ENCODE peak calls at places on chromosome 12, in six cellular contexts. J is osteoblast, S is foreskin keratinocyte, U is transverse colon, N is endothelial cell, C is mammary epithelial cell. L is an unnamed sample.

GRCh38 chr12:95614384-95614982 is 63.2 kb upstream of the USP44 start:
- DNase-seq in J (no peak), S (no peak), U (no peak), N (no peak), C (no peak), L (no peak)

GRCh38 chr12:121334513-121335343 is 17.5 kb downstream of the ANAPC5 start:
- DNase-seq in J (peak), S (peak), U (no peak), N (peak), C (peak), L (no peak)

GRCh38 chr12:57845478-57846284 is 848 bp downstream of the CTDSP2 start:
- DNase-seq in J (peak), S (peak), U (peak), N (peak), C (peak), L (peak)

GRCh38 chr12:2306012-2306411 is 253.2 kb downstream of the CACNA1C start:
- DNase-seq in J (no peak), S (no peak), U (no peak), N (no peak), C (no peak), L (no peak)

GRCh38 chr12:174596-174995 is 39.4 kb downstream of the SLC6A12 start:
- DNase-seq in J (no peak), S (no peak), U (no peak), N (no peak), C (no peak), L (no peak)

GRCh38 chr12:115597157-115597712 is 680.3 kb downstream of the MED13L start:
- DNase-seq in J (no peak), S (peak), U (no peak), N (no peak), C (peak), L (no peak)

GRCh38 chr12:45655186-45655585 is 74.3 kb upstream of the ARID2 start:
- DNase-seq in J (no peak), S (peak), U (peak), N (no peak), C (peak), L (no peak)

GRCh38 chr12:78328524-78328923 is 497.8 kb downstream of the NAV3 start:
- DNase-seq in J (no peak), S (no peak), U (no peak), N (no peak), C (no peak), L (no peak)

GRCh38 chr12:126182619-126183236 is 1117.5 kb downstream of the AACS start:
- DNase-seq in J (no peak), S (no peak), U (no peak), N (no peak), C (no peak), L (no peak)

GRCh38 chr12:112852127-112852526 is 54.6 kb upstream of the OAS1 start:
- DNase-seq in J (no peak), S (no peak), U (no peak), N (no peak), C (no peak), L (no peak)

GRCh38 chr12:33115716-33116115 is 219.1 kb upstream of the PKP2 start:
- DNase-seq in J (no peak), S (peak), U (no peak), N (no peak), C (no peak), L (no peak)

GRCh38 chr12:1594045-1594294 is 411 bp downstream of the FBXL14 start:
- DNase-seq in J (peak), S (peak), U (peak), N (no peak), C (peak), L (peak)

DNA sequence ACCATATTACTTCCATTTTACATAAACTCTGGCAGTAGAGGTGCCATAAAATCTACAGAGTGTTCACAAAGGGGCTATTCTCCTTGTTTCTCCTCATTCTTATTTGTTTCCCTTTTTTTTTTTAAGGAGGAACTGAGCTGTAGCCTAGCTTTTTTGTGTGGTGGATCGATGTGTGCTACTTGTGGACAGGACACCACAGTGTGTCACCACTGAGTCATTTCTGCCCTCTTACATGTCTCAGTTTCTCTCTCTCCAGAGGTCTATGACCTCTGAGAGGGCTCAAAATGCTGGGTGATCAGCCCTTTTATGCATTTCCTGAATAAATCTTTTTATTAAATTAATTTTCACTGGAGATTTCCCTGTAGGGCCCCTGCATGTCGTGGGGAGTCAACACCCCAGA is 370.2 kb downstream of the ADGRD1 start:
- DNase-seq in J (no peak), S (no peak), U (no peak), N (no peak), C (no peak), L (no peak)
- TF ChIP-seq CTCF in J (no peak), S (no peak), U (no peak), N (no peak), C (no peak), L (no peak)

GRCh38 chr12:61546296-61546695 is 713.9 kb upstream of the USP15 start:
- DNase-seq in J (no peak), S (peak), U (no peak), N (no peak), C (peak), L (no peak)
- TF ChIP-seq CTCF in J (no peak), S (peak), U (no peak), N (no peak), C (peak), L (no peak)

GRCh38 chr12:116958402-116959197 is 47.9 kb downstream of the FBXW8 start:
- DNase-seq in J (no peak), S (no peak), U (no peak), N (no peak), C (no peak), L (no peak)

GRCh38 chr12:116959198-116959460 is 48.4 kb downstream of the FBXW8 start:
- DNase-seq in J (no peak), S (no peak), U (no peak), N (no peak), C (no peak), L (no peak)

GRCh38 chr12:116959845-116960514 is 49.2 kb downstream of the FBXW8 start:
- DNase-seq in J (no peak), S (peak), U (no peak), N (no peak), C (no peak), L (no peak)

GRCh38 chr12:116954700-116955381 is 44.1 kb downstream of the FBXW8 start:
- DNase-seq in J (no peak), S (no peak), U (no peak), N (no peak), C (no peak), L (no peak)

GRCh38 chr12:116955382-116956021 is 44.8 kb downstream of the FBXW8 start:
- DNase-seq in J (no peak), S (peak), U (peak), N (no peak), C (peak), L (no peak)
- TF ChIP-seq CTCF in J (no peak), S (peak), U (peak), N (no peak), C (peak), L (peak)

GRCh38 chr12:6950401-6950801 is 755 bp upstream of the PTPN6 start:
- DNase-seq in J (peak), S (no peak), U (no peak), N (peak), C (no peak), L (no peak)
- TF ChIP-seq CTCF in J (peak), S (peak), U (no peak), N (peak), C (no peak), L (no peak)

DNA sequence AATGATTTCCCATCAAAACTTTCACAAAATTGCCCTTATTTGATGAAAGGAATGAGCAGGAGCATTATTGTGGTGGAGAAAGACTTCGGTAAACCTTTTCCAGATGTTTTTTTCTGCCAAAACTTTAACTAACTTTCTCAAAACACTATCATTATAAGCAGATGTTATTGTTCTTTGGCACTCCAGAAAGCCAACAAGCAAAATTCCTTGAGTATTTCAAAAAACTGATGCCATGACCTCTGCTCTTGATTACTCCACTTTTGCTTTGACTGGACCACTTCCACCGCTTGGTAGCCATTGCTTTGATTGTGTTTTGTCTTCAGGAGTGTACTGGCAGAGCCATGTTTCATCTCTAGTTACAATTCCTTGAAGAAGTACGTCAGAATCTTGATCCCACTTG is 29.7 kb upstream of the RAB21 start:
- DNase-seq in J (no peak), S (no peak), U (no peak), N (no peak), C (no peak), L (no peak)
- TF ChIP-seq CTCF in J (no peak), S (no peak), U (no peak), N (no peak), C (no peak), L (no peak)

DNA sequence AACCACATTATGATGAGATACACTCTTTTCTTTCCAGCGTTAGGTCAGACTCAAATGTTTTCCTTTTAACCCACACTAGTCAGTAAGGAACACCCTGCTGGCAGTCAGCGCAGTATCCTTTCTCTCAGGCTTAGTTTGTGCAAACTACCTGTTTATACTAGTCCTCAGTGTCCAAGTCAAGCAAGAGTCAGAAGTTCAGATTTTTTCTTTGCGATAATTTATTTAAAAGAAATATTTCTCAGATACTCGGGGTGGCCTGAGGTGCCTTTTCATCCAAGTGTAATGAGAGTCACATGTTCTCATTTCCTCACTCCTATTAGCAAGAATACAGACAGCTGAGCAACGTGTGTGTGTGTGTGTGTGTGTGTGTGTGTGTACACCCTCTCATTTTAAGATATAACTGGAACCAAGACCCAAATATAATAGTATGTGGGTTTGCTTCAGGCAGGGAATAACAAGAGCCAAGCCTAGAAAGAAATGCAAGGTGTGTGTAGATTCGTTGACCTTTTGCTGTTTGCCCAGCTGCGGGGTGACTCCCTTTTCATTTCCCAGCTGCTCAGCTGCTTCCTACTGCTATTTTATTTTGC is 182.7 kb downstream of the KICS2 start:
- DNase-seq in J (peak), S (peak), U (peak), N (no peak), C (peak), L (no peak)
- TF ChIP-seq CTCF in J (no peak), S (no peak), U (no peak), N (no peak), C (peak), L (no peak)

GRCh38 chr12:53981652-53982565 is 3.0 kb upstream of the HOXC10 start:
- DNase-seq in J (no peak), S (peak), U (no peak), N (no peak), C (no peak), L (no peak)
- TF ChIP-seq CTCF in J (no peak), S (peak), U (no peak), N (no peak), C (no peak), L (no peak)

DNA sequence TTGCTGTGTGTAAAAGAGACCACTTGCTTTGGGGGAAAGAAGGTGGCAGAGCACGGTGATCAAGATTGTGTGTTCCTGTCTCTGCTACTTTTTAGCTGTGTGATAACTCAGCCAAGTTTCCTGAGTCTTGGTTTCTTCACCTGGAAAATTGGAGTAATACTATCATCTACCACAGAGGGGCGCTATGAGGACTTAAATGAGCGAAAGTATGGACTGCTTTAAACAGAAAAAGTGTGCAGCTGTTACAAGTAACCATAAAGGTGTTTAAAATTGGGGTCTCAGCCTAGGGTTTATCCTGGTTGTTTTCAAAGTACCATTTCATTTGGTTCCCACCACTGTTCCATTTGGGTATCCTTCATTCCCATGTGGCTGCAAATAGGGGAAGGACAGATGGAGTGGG is 65.9 kb upstream of the WSCD2 start:
- DNase-seq in J (no peak), S (no peak), U (no peak), N (peak), C (no peak), L (no peak)
- TF ChIP-seq CTCF in J (peak), S (peak), U (no peak), N (peak), C (peak), L (no peak)

GRCh38 chr12:124389537-124390441 is 94.9 kb downstream of the RFLNA start:
- DNase-seq in J (peak), S (no peak), U (peak), N (no peak), C (no peak), L (no peak)
- TF ChIP-seq CTCF in J (no peak), S (no peak), U (no peak), N (no peak), C (no peak), L (no peak)

L was measured in psoas muscle.